ENCODE peak calls at places on chromosome 6, in nine cellular contexts. One of them, this sample, is unnamed.

GRCh38 chr6:118652051-118652699 is 784 bp upstream of the CEP85L start:
- DNase-seq in fibroblast of pulmonary artery: no peak
- DNase-seq in AG04449: no peak
- DNase-seq in AG09309: no peak
- DNase-seq in foreskin fibroblast: no peak
- DNase-seq in esophagus squamous epithelium: no peak
- DNase-seq in dorsolateral prefrontal cortex: peak
- DNase-seq in Peyer's patch: no peak
- DNase-seq in fibroblast of lung: no peak
- DNase-seq in this sample: no peak

GRCh38 chr6:151629791-151630190 is 136.0 kb downstream of the CCDC170 start:
- DNase-seq in AG04449: no peak
- DNase-seq in esophagus squamous epithelium: no peak
- DNase-seq in Peyer's patch: no peak
- DNase-seq in foreskin fibroblast: no peak
- DNase-seq in AG09309: no peak
- DNase-seq in dorsolateral prefrontal cortex: no peak
- DNase-seq in fibroblast of pulmonary artery: no peak
- DNase-seq in fibroblast of lung: no peak
- DNase-seq in this sample: no peak

GRCh38 chr6:56087421-56087820 is 160.0 kb downstream of the COL21A1 start:
- DNase-seq in fibroblast of lung: peak
- DNase-seq in AG04449: no peak
- DNase-seq in Peyer's patch: no peak
- DNase-seq in esophagus squamous epithelium: no peak
- DNase-seq in foreskin fibroblast: no peak
- DNase-seq in AG09309: no peak
- DNase-seq in dorsolateral prefrontal cortex: no peak
- DNase-seq in fibroblast of pulmonary artery: peak
- DNase-seq in this sample: no peak

GRCh38 chr6:129183039-129183438 is 300.1 kb downstream of the LAMA2 start:
- DNase-seq in esophagus squamous epithelium: no peak
- DNase-seq in Peyer's patch: no peak
- DNase-seq in fibroblast of lung: peak
- DNase-seq in foreskin fibroblast: no peak
- DNase-seq in AG09309: no peak
- DNase-seq in dorsolateral prefrontal cortex: no peak
- DNase-seq in fibroblast of pulmonary artery: no peak
- DNase-seq in AG04449: no peak
- DNase-seq in this sample: no peak

GRCh38 chr6:33314515-33314942 is 651 bp upstream of the TAPBP start:
- DNase-seq in Peyer's patch: peak
- DNase-seq in fibroblast of lung: peak
- DNase-seq in esophagus squamous epithelium: no peak
- DNase-seq in foreskin fibroblast: peak
- DNase-seq in AG09309: no peak
- DNase-seq in dorsolateral prefrontal cortex: no peak
- DNase-seq in fibroblast of pulmonary artery: peak
- DNase-seq in AG04449: no peak
- DNase-seq in this sample: peak

GRCh38 chr6:168121308-168121665 is 42.3 kb upstream of the FRMD1 start:
- DNase-seq in AG04449: no peak
- DNase-seq in AG09309: no peak
- DNase-seq in dorsolateral prefrontal cortex: peak
- DNase-seq in fibroblast of lung: no peak
- DNase-seq in esophagus squamous epithelium: no peak
- DNase-seq in foreskin fibroblast: no peak
- DNase-seq in fibroblast of pulmonary artery: no peak
- DNase-seq in Peyer's patch: peak
- DNase-seq in this sample: no peak

GRCh38 chr6:153767127-153767526 is 271.9 kb upstream of the OPRM1 start:
- DNase-seq in AG09309: no peak
- DNase-seq in fibroblast of pulmonary artery: no peak
- DNase-seq in foreskin fibroblast: no peak
- DNase-seq in dorsolateral prefrontal cortex: no peak
- DNase-seq in Peyer's patch: no peak
- DNase-seq in fibroblast of lung: no peak
- DNase-seq in esophagus squamous epithelium: no peak
- DNase-seq in AG04449: no peak
- DNase-seq in this sample: no peak

GRCh38 chr6:39892490-39893129 is 41.7 kb downstream of the MOCS1 start:
- DNase-seq in AG09309: peak
- DNase-seq in fibroblast of lung: peak
- DNase-seq in esophagus squamous epithelium: no peak
- DNase-seq in Peyer's patch: peak
- DNase-seq in dorsolateral prefrontal cortex: peak
- DNase-seq in fibroblast of pulmonary artery: peak
- DNase-seq in AG04449: peak
- DNase-seq in foreskin fibroblast: peak
- DNase-seq in this sample: peak

GRCh38 chr6:47034919-47035318 is 7.2 kb downstream of the ADGRF1 start:
- DNase-seq in dorsolateral prefrontal cortex: peak
- DNase-seq in esophagus squamous epithelium: no peak
- DNase-seq in fibroblast of pulmonary artery: peak
- DNase-seq in foreskin fibroblast: peak
- DNase-seq in fibroblast of lung: peak
- DNase-seq in AG04449: no peak
- DNase-seq in AG09309: peak
- DNase-seq in Peyer's patch: no peak
- DNase-seq in this sample: peak

GRCh38 chr6:130473886-130474285 is 108.1 kb downstream of the TMEM200A start:
- DNase-seq in esophagus squamous epithelium: no peak
- DNase-seq in dorsolateral prefrontal cortex: no peak
- DNase-seq in AG04449: no peak
- DNase-seq in fibroblast of pulmonary artery: peak
- DNase-seq in fibroblast of lung: peak
- DNase-seq in AG09309: peak
- DNase-seq in Peyer's patch: no peak
- DNase-seq in foreskin fibroblast: peak
- DNase-seq in this sample: peak

GRCh38 chr6:42429042-42429574 is 22.6 kb downstream of the TRERF1 start:
- DNase-seq in AG04449: no peak
- DNase-seq in AG09309: no peak
- DNase-seq in fibroblast of pulmonary artery: no peak
- DNase-seq in Peyer's patch: no peak
- DNase-seq in dorsolateral prefrontal cortex: no peak
- DNase-seq in foreskin fibroblast: no peak
- DNase-seq in esophagus squamous epithelium: no peak
- DNase-seq in fibroblast of lung: no peak
- DNase-seq in this sample: no peak

GRCh38 chr6:33433560-33434191 is 13.8 kb downstream of the SYNGAP1 start:
- DNase-seq in Peyer's patch: no peak
- DNase-seq in fibroblast of pulmonary artery: peak
- DNase-seq in AG04449: no peak
- DNase-seq in foreskin fibroblast: no peak
- DNase-seq in dorsolateral prefrontal cortex: no peak
- DNase-seq in AG09309: no peak
- DNase-seq in esophagus squamous epithelium: no peak
- DNase-seq in fibroblast of lung: peak
- DNase-seq in this sample: no peak

DNA sequence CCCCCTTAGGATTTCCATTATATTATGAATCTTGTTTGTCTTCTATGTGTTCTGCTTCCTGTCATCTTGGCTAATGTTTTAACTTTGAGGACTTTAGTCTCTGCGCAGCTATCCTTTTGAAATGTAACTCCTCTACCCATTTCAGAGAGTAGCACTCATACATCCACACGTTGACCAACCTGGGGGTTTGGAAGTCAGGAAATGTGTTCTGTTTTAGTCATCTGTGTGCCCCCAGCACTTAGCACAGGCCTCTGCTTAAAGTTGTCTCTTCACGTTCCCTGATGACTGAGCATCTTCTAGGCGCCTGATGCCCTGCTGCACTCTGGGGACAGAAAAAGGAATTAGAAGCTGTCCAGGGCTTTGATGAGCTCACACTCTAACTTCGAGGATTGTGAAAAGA is 47.9 kb downstream of the HMGN3 start:
- DNase-seq in foreskin fibroblast: no peak
- DNase-seq in fibroblast of lung: no peak
- DNase-seq in AG04449: no peak
- DNase-seq in AG09309: no peak
- DNase-seq in fibroblast of pulmonary artery: no peak
- DNase-seq in dorsolateral prefrontal cortex: no peak
- DNase-seq in esophagus squamous epithelium: no peak
- DNase-seq in Peyer's patch: no peak
- DNase-seq in this sample: no peak
- TF ChIP-seq CTCF in foreskin fibroblast: no peak
- TF ChIP-seq CTCF in fibroblast of lung: no peak
- TF ChIP-seq CTCF in AG04449: no peak
- TF ChIP-seq CTCF in AG09309: no peak
- TF ChIP-seq CTCF in fibroblast of pulmonary artery: no peak
- TF ChIP-seq CTCF in dorsolateral prefrontal cortex: no peak
- TF ChIP-seq CTCF in esophagus squamous epithelium: no peak
- TF ChIP-seq CTCF in Peyer's patch: no peak
- TF ChIP-seq CTCF in this sample: no peak

DNA sequence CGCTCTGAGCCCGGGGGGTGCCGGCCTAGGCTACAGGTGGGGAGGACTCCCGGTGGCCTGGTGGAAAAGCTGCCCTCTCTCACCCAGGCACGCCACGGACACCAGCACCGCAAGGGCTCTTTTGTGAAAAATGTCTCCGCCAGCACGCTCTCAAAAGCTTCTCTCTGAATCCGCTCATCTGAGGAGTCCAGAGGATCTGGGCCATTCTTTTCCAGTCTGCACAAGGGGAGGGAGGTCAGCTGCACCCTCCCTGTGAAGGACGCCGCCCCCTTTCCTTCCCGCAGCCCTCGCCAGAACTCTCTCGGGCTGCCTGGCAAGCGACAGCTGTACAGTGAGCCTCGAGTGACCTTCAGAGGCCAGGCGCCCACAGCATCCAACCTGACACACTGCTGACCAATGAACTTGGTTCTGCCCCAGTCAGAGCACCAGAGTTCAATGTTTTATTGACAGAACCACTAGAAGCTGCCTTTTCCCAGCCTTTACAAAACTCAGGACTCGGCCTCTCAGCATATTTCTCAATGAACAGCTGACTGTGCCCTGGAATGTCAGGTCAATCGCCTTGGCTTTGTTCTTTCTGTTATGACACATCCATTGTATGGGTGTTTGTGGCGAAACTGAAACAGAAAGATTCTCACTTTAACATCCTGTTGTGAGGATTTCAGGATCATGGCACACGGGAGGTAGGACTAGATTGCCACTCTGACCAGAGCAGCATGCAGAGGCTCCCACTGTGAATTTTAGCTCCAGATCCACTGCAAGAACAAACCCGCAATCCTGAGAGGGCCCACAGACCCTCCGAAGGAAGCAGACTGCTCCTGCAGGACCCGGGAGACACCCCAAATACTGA is 26.7 kb downstream of the SERPINB9 start:
- DNase-seq in fibroblast of pulmonary artery: peak
- DNase-seq in Peyer's patch: peak
- DNase-seq in dorsolateral prefrontal cortex: peak
- DNase-seq in fibroblast of lung: peak
- DNase-seq in foreskin fibroblast: peak
- DNase-seq in AG04449: peak
- DNase-seq in AG09309: peak
- DNase-seq in esophagus squamous epithelium: no peak
- DNase-seq in this sample: peak
- H3K4me3 ChIP-seq in fibroblast of pulmonary artery: peak
- H3K4me3 ChIP-seq in Peyer's patch: peak
- H3K4me3 ChIP-seq in dorsolateral prefrontal cortex: peak
- H3K4me3 ChIP-seq in fibroblast of lung: peak
- H3K4me3 ChIP-seq in foreskin fibroblast: peak
- H3K4me3 ChIP-seq in AG04449: peak
- H3K4me3 ChIP-seq in AG09309: peak
- H3K4me3 ChIP-seq in esophagus squamous epithelium: peak
- H3K4me3 ChIP-seq in this sample: peak

DNA sequence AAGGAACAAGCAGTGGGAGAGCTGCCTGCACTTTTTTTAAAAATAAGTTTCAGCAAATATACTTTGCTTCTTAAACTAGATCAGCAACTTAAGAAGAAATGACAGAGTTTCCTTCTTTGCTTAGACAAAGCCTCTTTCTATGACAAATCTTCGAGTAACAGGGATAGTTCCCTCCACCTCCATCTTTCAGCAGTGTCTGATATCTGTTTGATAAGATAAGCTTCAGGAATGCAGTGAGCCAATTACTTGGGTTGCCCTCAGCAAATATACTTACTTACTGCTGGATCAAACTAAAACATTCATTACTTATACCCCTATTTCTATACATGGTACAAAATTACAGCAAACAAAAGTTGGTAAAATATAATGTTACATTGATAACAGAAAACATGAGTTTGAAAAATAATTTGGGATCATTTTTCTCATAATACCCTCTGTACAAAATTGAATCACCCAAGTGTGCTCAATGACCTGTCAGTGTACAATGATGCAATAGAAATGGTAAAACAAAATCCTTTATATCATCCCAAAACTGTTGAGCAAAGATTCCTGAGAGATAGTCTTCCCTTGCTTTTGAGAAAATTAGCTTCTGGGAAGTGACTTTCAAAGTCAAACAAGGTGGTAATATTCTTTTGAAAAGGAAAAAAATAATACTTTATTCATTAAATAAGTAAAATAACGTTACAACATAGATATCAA is 24.5 kb downstream of the FRK start:
- DNase-seq in AG04449: no peak
- DNase-seq in AG09309: no peak
- DNase-seq in esophagus squamous epithelium: no peak
- DNase-seq in foreskin fibroblast: no peak
- DNase-seq in Peyer's patch: no peak
- DNase-seq in dorsolateral prefrontal cortex: no peak
- DNase-seq in fibroblast of lung: no peak
- DNase-seq in fibroblast of pulmonary artery: no peak
- DNase-seq in this sample: no peak
- TF ChIP-seq CTCF in AG04449: no peak
- TF ChIP-seq CTCF in AG09309: no peak
- TF ChIP-seq CTCF in esophagus squamous epithelium: no peak
- TF ChIP-seq CTCF in foreskin fibroblast: no peak
- TF ChIP-seq CTCF in Peyer's patch: no peak
- TF ChIP-seq CTCF in dorsolateral prefrontal cortex: no peak
- TF ChIP-seq CTCF in fibroblast of lung: no peak
- TF ChIP-seq CTCF in fibroblast of pulmonary artery: no peak
- TF ChIP-seq CTCF in this sample: no peak

DNA sequence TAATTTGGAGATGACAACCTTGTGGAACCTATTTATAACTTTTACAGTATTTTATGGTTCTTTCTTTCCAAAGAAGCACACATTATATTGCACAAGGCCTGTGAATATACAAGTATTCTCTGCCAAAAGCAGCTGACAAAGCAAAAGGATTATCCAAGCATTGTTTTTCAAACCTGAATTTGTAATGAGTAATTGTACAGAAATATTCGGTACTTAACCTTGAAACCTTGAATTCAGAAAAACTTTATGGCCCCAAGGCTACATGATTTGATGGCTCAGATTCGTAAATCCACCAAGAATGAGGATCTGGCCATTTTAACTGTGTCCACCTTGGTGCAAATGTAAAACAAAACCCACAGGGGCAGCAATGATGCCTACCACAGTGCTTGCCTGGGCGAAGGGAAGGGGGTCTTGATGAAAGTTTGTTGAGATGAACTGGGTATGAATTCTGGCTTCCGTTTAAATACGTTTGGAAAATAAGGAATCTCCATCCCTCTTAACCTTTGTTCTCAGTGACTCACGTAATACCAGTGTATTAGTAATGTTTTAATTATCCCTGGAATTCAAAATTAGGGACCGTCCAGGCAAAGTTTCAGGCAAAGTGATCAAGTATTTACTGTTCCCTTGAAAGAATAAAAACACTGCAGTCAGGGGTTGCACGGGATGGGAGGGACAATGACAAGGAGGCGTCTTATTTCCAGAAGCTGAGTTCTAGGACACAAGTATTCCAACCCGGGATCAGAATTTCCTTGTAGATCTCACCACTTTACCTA is 2.7 kb upstream of the RBM24 start:
- DNase-seq in fibroblast of lung: peak
- DNase-seq in esophagus squamous epithelium: no peak
- DNase-seq in dorsolateral prefrontal cortex: no peak
- DNase-seq in AG09309: peak
- DNase-seq in Peyer's patch: no peak
- DNase-seq in foreskin fibroblast: peak
- DNase-seq in fibroblast of pulmonary artery: peak
- DNase-seq in AG04449: no peak
- DNase-seq in this sample: peak
- H3K4me3 ChIP-seq in fibroblast of lung: no peak
- H3K4me3 ChIP-seq in esophagus squamous epithelium: no peak
- H3K4me3 ChIP-seq in dorsolateral prefrontal cortex: no peak
- H3K4me3 ChIP-seq in AG09309: no peak
- H3K4me3 ChIP-seq in Peyer's patch: no peak
- H3K4me3 ChIP-seq in foreskin fibroblast: peak
- H3K4me3 ChIP-seq in fibroblast of pulmonary artery: no peak
- H3K4me3 ChIP-seq in AG04449: no peak
- H3K4me3 ChIP-seq in this sample: no peak